ENCODE peak calls at places on chromosomes 12 and 14, in nine cellular contexts. K is stimulated activated CD4-positive, alpha-beta T cell treated with anti-CD3 and anti-CD28 coated beads, Interleukin-12 subunit alpha, Interleukin-12 subunit beta, amount 100 ng/mL, for 24 hours; W is activated naive CD8-positive, alpha-beta T cell treated with anti-CD3 and anti-CD28 coated beads for 36 hours; E is pancreas; H is iris pigment epithelial cell; T is lower leg skin; O is GM04504; N is AG09309; B is HFF-Myc. X is an unnamed sample.

GRCh38 chr12:50257226-50258166 is 25.8 kb downstream of the LIMA1 start:
- DNase-seq in K (no peak), W (no peak), E (no peak), H (peak), T (peak), O (no peak), N (no peak), B (no peak), X (no peak)

GRCh38 chr12:60191676-60192359 is 596.0 kb downstream of the SLC16A7 start:
- DNase-seq in K (no peak), W (no peak), E (no peak), H (peak), T (no peak), O (no peak), N (no peak), B (no peak), X (peak)

GRCh38 chr12:32151552-32151951 is 44.9 kb downstream of the BICD1 start:
- DNase-seq in K (no peak), W (no peak), E (no peak), H (no peak), T (no peak), O (no peak), N (no peak), B (no peak), X (no peak)

GRCh38 chr14:57578427-57579220 is 85.0 kb upstream of the CCDC198 start:
- DNase-seq in K (no peak), W (no peak), E (no peak), H (no peak), T (no peak), O (no peak), N (no peak), B (no peak), X (no peak)

GRCh38 chr12:19196959-19197630 is 67.6 kb downstream of the PLEKHA5 start:
- DNase-seq in K (no peak), W (no peak), E (no peak), H (peak), T (no peak), O (no peak), N (no peak), B (no peak), X (no peak)

GRCh38 chr14:101927859-101928258 is 36.5 kb upstream of the DYNC1H1 start:
- DNase-seq in K (no peak), W (no peak), E (peak), H (peak), T (peak), O (peak), N (peak), B (peak), X (peak)

GRCh38 chr12:58883576-58884334 is 36.5 kb downstream of the LRIG3 start:
- DNase-seq in K (no peak), W (no peak), E (no peak), H (no peak), T (no peak), O (no peak), N (no peak), B (no peak), X (no peak)

GRCh38 chr12:110538869-110539622 is 36.9 kb downstream of the RAD9B start:
- DNase-seq in K (no peak), W (no peak), E (no peak), H (no peak), T (no peak), O (no peak), N (no peak), B (no peak), X (no peak)

GRCh38 chr14:87896393-87897380 is 96.3 kb downstream of the GALC start:
- DNase-seq in K (no peak), W (no peak), E (no peak), H (peak), T (no peak), O (no peak), N (no peak), B (peak), X (peak)

GRCh38 chr12:124715121-124715990 is 147.9 kb upstream of the NCOR2 start:
- DNase-seq in K (no peak), W (no peak), E (no peak), H (peak), T (no peak), O (no peak), N (no peak), B (no peak), X (peak)

GRCh38 chr12:20601668-20602280 is 93.4 kb upstream of the SLCO1C1 start:
- DNase-seq in K (no peak), W (no peak), E (no peak), H (peak), T (no peak), O (peak), N (no peak), B (no peak), X (peak)

GRCh38 chr12:8011331-8011730 is 21.2 kb upstream of the FOXJ2 start:
- DNase-seq in K (no peak), W (no peak), E (no peak), H (peak), T (no peak), O (no peak), N (no peak), B (no peak), X (no peak)

GRCh38 chr14:54572316-54572715 is 5.4 kb downstream of the SAMD4A start:
- DNase-seq in K (no peak), W (peak), E (no peak), H (no peak), T (no peak), O (no peak), N (no peak), B (no peak), X (no peak)

GRCh38 chr12:102182635-102183034 is 15.0 kb downstream of the PMCH start:
- DNase-seq in K (no peak), W (no peak), E (no peak), H (peak), T (no peak), O (no peak), N (no peak), B (no peak), X (no peak)

GRCh38 chr12:24360907-24361306 is 411.4 kb upstream of the SOX5 start:
- DNase-seq in K (no peak), W (no peak), E (no peak), H (peak), T (no peak), O (no peak), N (no peak), B (no peak), X (no peak)

GRCh38 chr12:68939500-68939899 is 6.5 kb upstream of the CPM start:
- DNase-seq in K (no peak), W (no peak), E (no peak), H (no peak), T (no peak), O (no peak), N (no peak), B (no peak), X (peak)

GRCh38 chr12:12999276-12999958 is 648 bp downstream of the HEBP1 start:
- DNase-seq in K (no peak), W (no peak), E (peak), H (no peak), T (peak), O (no peak), N (no peak), B (no peak), X (peak)

GRCh38 chr14:91754819-91755218 is 22.9 kb upstream of the CATSPERB start:
- DNase-seq in K (no peak), W (no peak), E (peak), H (no peak), T (no peak), O (no peak), N (no peak), B (no peak), X (no peak)

GRCh38 chr12:111202237-111202592 is 166.7 kb downstream of the PHETA1 start:
- DNase-seq in K (no peak), W (peak), E (no peak), H (no peak), T (no peak), O (no peak), N (no peak), B (no peak), X (no peak)

X was measured in GM03348.